ENCODE peak calls at places on chromosomes 2 and 18, in eight cellular contexts. I, H, R, P, C, F, T and U are unnamed samples.

GRCh38 chr2:74625658-74626425 is 22.3 kb downstream of the M1AP start:
- DNase-seq in I (no peak), T (peak), H (no peak), F (no peak), P (no peak), C (no peak), R (no peak), U (no peak)

GRCh38 chr2:215970425-215970824 is 42.9 kb downstream of the MREG start:
- DNase-seq in R (no peak), I (no peak), H (no peak), T (no peak), F (no peak), P (peak), C (no peak), U (no peak)

GRCh38 chr2:230326453-230327417 is at the start of gene SP140L:
- DNase-seq in C (peak), I (peak), F (peak), R (peak), T (peak), P (peak), H (peak), U (peak)

GRCh38 chr2:15661295-15661569 is 69.6 kb downstream of the DDX1 start:
- DNase-seq in I (no peak), T (no peak), C (no peak), R (no peak), F (no peak), P (no peak), H (no peak), U (no peak)

GRCh38 chr2:26075173-26075572 is 41.3 kb downstream of the RAB10 start:
- DNase-seq in I (no peak), R (no peak), H (no peak), P (no peak), F (no peak), C (no peak), T (no peak), U (no peak)

GRCh38 chr2:174681099-174681982 is 82.9 kb downstream of the CHRNA1 start:
- DNase-seq in T (no peak), F (no peak), I (peak), C (no peak), P (peak), H (peak), R (no peak), U (no peak)

GRCh38 chr2:16608661-16609643 is 56.7 kb downstream of the CYRIA start:
- DNase-seq in C (peak), I (peak), P (peak), T (peak), R (peak), H (peak), F (peak), U (peak)

GRCh38 chr2:36371070-36371962 is 15.7 kb downstream of the CRIM1 start:
- DNase-seq in C (no peak), F (no peak), I (no peak), T (no peak), H (no peak), R (no peak), P (peak), U (no peak)

GRCh38 chr18:12921178-12921577 is 26.6 kb upstream of the SEH1L start:
- DNase-seq in H (no peak), I (no peak), R (no peak), C (no peak), P (no peak), T (no peak), F (no peak), U (peak)

GRCh38 chr2:174344716-174345472 is 10.1 kb downstream of the SP9 start:
- DNase-seq in T (peak), R (no peak), H (no peak), I (no peak), P (peak), F (no peak), C (no peak), U (no peak)

GRCh38 chr18:52319423-52319822 is 20.6 kb upstream of the DCC start:
- DNase-seq in T (no peak), R (no peak), P (no peak), F (no peak), H (no peak), C (no peak), I (no peak), U (no peak)

GRCh38 chr18:3323900-3324299 is 62.0 kb downstream of the MYL12B start:
- DNase-seq in T (peak), R (no peak), F (no peak), C (no peak), I (no peak), P (peak), H (no peak), U (peak)

GRCh38 chr2:206361407-206362045 is 81.8 kb upstream of the ADAM23 start:
- DNase-seq in P (no peak), C (no peak), I (no peak), R (no peak), T (no peak), F (no peak), H (no peak), U (peak)

GRCh38 chr18:47750889-47751423 is 179.5 kb downstream of the SMAD2 start:
- DNase-seq in T (no peak), P (no peak), H (no peak), C (no peak), I (no peak), R (no peak), F (no peak), U (no peak)

GRCh38 chr18:37545461-37545860 is 20.1 kb downstream of the CELF4 start:
- DNase-seq in R (no peak), P (no peak), C (no peak), H (no peak), F (no peak), I (no peak), T (no peak), U (no peak)

GRCh38 chr2:158686166-158686792 is 108.8 kb upstream of the DAPL1 start:
- DNase-seq in I (no peak), H (no peak), P (peak), R (no peak), C (no peak), T (no peak), F (no peak), U (no peak)

GRCh38 chr2:55163258-55163657 is 68.8 kb downstream of the CLHC1 start:
- DNase-seq in P (peak), R (no peak), C (no peak), F (peak), T (no peak), I (peak), H (no peak), U (no peak)

GRCh38 chr2:145190031-145190703 is 670.2 kb upstream of the ZEB2 start:
- DNase-seq in F (no peak), T (peak), R (no peak), C (no peak), H (no peak), I (no peak), P (peak), U (no peak)

GRCh38 chr2:145186303-145186702 is 666.4 kb upstream of the ZEB2 start:
- DNase-seq in C (no peak), H (no peak), P (no peak), R (no peak), T (peak), F (no peak), I (peak), U (peak)

GRCh38 chr2:145184741-145185671 is 665.1 kb upstream of the ZEB2 start:
- DNase-seq in I (no peak), F (peak), T (peak), R (no peak), P (peak), H (no peak), C (no peak), U (no peak)

DNA sequence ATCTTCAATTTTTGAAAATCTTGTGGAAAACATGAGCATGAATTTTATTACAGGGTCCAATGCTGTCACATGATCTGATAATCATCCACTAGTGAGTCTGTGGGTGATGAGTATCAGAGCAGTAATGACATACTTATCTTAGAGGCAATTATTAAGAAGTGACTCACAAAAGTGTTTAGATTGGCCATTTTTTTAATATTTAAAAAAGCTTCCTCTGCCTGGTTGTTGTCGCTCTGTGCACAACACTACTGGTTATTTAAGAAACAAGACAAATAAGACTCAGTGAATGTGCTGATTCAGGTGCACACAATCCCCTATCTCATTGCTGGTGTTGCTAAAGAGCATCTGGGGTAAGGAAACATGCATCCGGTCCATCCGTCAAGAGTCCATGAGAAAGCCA is 665.8 kb upstream of the ZEB2 start:
- DNase-seq in P (peak), T (no peak), R (no peak), I (no peak), F (no peak), C (no peak), H (no peak), U (no peak)
- H3K4me3 ChIP-seq in P (no peak), T (no peak), R (no peak), I (no peak), F (no peak), C (no peak), H (no peak), U (no peak)

GRCh38 chr2:128092656-128093055 is 1.7 kb downstream of the UGGT1 start:
- DNase-seq in H (no peak), I (no peak), P (no peak), T (no peak), C (no peak), R (no peak), F (no peak), U (no peak)

GRCh38 chr2:128090575-128090908 is 458 bp upstream of the UGGT1 start:
- DNase-seq in T (no peak), C (no peak), F (no peak), R (no peak), P (no peak), H (no peak), I (no peak), U (no peak)

GRCh38 chr2:128093762-128094161 is 2.8 kb downstream of the UGGT1 start:
- DNase-seq in F (no peak), R (no peak), I (no peak), C (no peak), T (no peak), H (no peak), P (no peak), U (no peak)

GRCh38 chr2:128091691-128092050 is 671 bp downstream of the UGGT1 start:
- DNase-seq in F (no peak), I (no peak), R (no peak), C (no peak), H (no peak), T (no peak), P (peak), U (peak)

DNA sequence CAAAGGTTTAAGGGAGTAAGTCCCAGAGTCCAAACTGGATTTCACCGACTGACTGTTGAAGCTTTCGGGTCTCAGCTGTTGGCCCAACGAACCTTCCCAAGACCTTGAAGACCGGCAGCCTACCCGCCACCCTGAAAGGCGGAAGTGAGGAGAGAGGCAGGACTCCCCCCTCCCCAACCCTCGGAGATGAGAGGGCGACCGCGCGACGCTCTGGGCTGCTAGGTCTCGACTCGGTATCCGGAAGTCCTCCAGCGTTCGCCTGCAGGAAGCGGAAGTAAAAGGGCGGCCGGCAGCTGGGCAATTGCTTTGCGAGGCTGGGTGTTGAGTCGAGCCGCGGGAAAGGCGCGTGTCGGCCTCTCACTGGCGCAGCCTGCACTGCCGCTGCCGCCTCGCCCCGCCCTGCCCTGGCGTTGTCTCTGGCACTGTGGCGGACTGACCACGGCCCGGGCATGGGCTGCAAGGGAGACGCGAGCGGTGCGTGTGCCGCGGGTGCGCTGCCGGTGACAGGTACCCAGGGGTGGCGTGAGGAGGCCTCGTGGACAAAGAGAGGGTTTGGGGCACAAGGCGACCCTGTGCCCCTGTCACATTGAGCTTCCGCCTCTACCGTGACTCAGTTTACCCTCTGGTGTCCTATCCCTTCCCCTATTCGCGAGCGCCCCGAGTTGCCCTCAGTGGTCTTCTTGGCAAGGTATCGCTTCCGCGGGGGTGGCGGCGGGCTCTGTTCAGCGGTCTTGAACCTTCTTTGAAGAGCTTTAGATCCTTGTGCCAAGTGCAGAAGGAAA is at the start of gene UGGT1:
- DNase-seq in P (peak), F (peak), H (peak), T (peak), R (peak), C (peak), I (peak), U (peak)
- TF ChIP-seq CTCF in P (no peak), F (no peak), H (no peak), T (no peak), R (no peak), C (no peak), I (no peak), U (no peak)

GRCh38 chr2:77016481-77016880 is 505.7 kb downstream of the LRRTM4 start:
- DNase-seq in H (no peak), T (no peak), C (no peak), I (no peak), R (no peak), P (no peak), F (no peak), U (peak)
- H3K4me3 ChIP-seq in H (no peak), T (no peak), C (no peak), I (no peak), R (no peak), P (no peak), F (no peak), U (no peak)

GRCh38 chr18:56204052-56204451 is 434.3 kb downstream of the TXNL1 start:
- DNase-seq in T (no peak), P (no peak), C (no peak), I (no peak), H (no peak), R (no peak), F (no peak), U (no peak)
- TF ChIP-seq CTCF in T (no peak), P (no peak), C (no peak), I (no peak), H (no peak), R (no peak), F (no peak), U (no peak)

GRCh38 chr2:189952536-189953109 is 109.9 kb downstream of the MSTN start:
- DNase-seq in I (no peak), P (no peak), F (no peak), C (no peak), T (no peak), H (no peak), R (no peak), U (peak)
- H3K4me3 ChIP-seq in I (no peak), P (no peak), F (no peak), C (no peak), T (no peak), H (no peak), R (no peak), U (peak)

DNA sequence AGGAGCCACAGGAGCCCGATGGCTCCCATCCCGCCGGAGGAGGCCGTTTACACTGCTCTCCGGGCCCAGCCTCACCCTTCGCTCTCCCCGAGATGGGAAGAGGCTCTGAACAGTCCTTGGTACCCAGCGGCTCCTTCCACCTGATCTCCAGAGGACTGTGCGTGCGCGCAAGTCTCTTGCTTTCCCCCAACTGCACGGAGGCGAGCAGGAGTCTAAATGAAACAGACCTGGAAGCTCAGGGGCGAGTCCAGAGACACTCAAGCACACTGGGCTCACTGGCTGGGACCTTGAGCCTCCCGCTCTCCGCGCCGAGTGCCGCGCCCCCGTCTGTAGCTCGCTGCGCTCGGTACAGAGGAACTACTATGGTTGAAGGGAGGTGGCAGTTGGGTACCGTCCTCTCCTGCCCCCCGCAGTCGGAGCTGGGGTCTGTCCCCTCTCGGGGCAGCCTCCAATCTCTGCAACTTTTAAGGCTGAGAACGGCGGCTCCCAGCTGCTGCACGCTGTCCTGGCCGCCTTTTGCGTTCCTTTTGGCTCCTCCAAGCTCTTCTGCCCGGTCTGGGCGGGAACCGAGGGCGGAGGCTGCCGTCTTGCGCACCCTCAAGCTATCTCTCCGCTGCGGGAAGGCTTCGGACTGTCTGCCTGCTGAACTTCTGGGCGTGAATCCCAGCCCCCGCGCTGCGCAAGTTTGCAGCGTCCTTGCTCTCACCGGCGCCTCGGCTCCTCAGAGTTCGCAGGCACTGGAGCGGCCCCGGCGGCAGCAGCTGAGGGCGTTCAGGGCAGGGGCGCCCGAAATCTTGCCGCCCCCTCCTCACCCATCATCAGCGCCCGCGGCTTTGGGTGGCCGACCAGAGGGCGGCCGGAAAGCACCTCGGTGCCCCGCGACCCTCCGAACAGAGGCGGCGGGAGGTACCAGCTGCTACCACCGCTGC is 491 bp downstream of the ALK start:
- DNase-seq in I (peak), C (peak), P (peak), R (no peak), H (no peak), T (no peak), F (no peak), U (peak)
- TF ChIP-seq CTCF in I (no peak), C (no peak), P (no peak), R (no peak), H (no peak), T (no peak), F (no peak), U (no peak)